ENCODE peak calls at places on chromosomes 11 and 22, in eight cellular contexts. E, I, B, Q, Z, O, N and V are unnamed samples.
A peak's percentile ranks its signal among the peaks of the same experiment; 100 is the strongest.

GRCh38 chr11:19903620-19904069 is 191.0 kb downstream of the NAV2 start:
- DNase-seq in I (peak; percentile 72), B (no peak), E (peak; percentile 24), N (peak; percentile 80), Q (peak; percentile 78), O (peak; percentile 85), Z (peak; percentile 46), V (peak; percentile 83)

GRCh38 chr11:88431675-88432341 is 94.3 kb upstream of the CTSC start:
- DNase-seq in B (no peak), E (no peak), N (no peak), Q (no peak), O (no peak), Z (no peak), I (no peak), V (no peak)

GRCh38 chr22:37806409-37807338 is 1.1 kb upstream of the GCAT start:
- DNase-seq in Q (peak; percentile 56), Z (peak; percentile 35), I (no peak), B (no peak), O (peak; percentile 35), E (no peak), N (no peak), V (no peak)

GRCh38 chr11:71304491-71304890 is 52.1 kb upstream of the SHANK2 start:
- DNase-seq in E (no peak), Q (no peak), B (no peak), I (no peak), O (no peak), N (no peak), Z (no peak), V (no peak)

GRCh38 chr11:60084866-60085265 is 3.6 kb upstream of the MS4A2 start:
- DNase-seq in N (no peak), E (no peak), B (no peak), Z (no peak), I (no peak), Q (no peak), O (no peak), V (no peak)

GRCh38 chr11:82790723-82791487 is 57.2 kb upstream of the FAM181B start:
- DNase-seq in Q (no peak), Z (no peak), E (no peak), O (no peak), I (peak; percentile 4), B (no peak), N (no peak), V (no peak)

GRCh38 chr22:30968015-30968923 is at the start of gene MORC2:
- DNase-seq in N (no peak), Z (no peak), E (no peak), I (peak; percentile 73), B (no peak), Q (no peak), O (peak; percentile 65), V (peak; percentile 77)

GRCh38 chr11:35066783-35067476 is 72.0 kb upstream of the CD44 start:
- DNase-seq in O (no peak), E (no peak), Z (no peak), N (no peak), I (no peak), Q (no peak), B (no peak), V (no peak)

GRCh38 chr11:76391039-76391438 is 9.9 kb downstream of the GVQW3 start:
- DNase-seq in Z (no peak), Q (no peak), N (no peak), O (no peak), I (no peak), B (no peak), E (no peak), V (no peak)

GRCh38 chr11:92709329-92709728 is 260.1 kb upstream of the MTNR1B start:
- DNase-seq in Q (no peak), I (no peak), B (no peak), N (no peak), E (no peak), Z (no peak), O (no peak), V (no peak)

GRCh38 chr11:130476200-130476921 is 27.9 kb downstream of the ADAMTS15 start:
- DNase-seq in Q (no peak), E (no peak), N (no peak), B (no peak), O (no peak), I (peak; percentile 42), Z (no peak), V (no peak)

GRCh38 chr11:122976396-122976733 is 5.3 kb downstream of the BSX start:
- DNase-seq in Q (no peak), N (no peak), E (no peak), O (no peak), Z (no peak), I (no peak), B (no peak), V (no peak)

GRCh38 chr22:38572065-38572464 is 2.1 kb upstream of the DMC1 start:
- DNase-seq in Z (peak; percentile 57), N (no peak), E (peak; percentile 4), O (peak; percentile 35), Q (peak; percentile 64), I (peak; percentile 41), B (no peak), V (no peak)

GRCh38 chr11:69375316-69376154 is 81.6 kb downstream of the MYEOV start:
- DNase-seq in Q (no peak), O (no peak), E (no peak), N (no peak), B (no peak), Z (no peak), I (no peak), V (no peak)

GRCh38 chr11:114086394-114086793 is 26.9 kb downstream of the ZBTB16 start:
- DNase-seq in Q (no peak), B (no peak), N (no peak), I (no peak), E (no peak), Z (no peak), O (no peak), V (no peak)

GRCh38 chr11:119852741-119853140 is 123.7 kb upstream of the NECTIN1 start:
- DNase-seq in I (no peak), E (no peak), Z (no peak), B (no peak), N (no peak), O (no peak), Q (no peak), V (no peak)

GRCh38 chr11:107184936-107185335 is 166.7 kb upstream of the GUCY1A2 start:
- DNase-seq in N (no peak), Z (no peak), E (no peak), Q (no peak), I (no peak), B (no peak), O (no peak), V (no peak)

GRCh38 chr11:11988099-11988651 is 20.3 kb downstream of the DKK3 start:
- DNase-seq in I (no peak), O (no peak), Q (peak; percentile 81), N (no peak), Z (no peak), E (no peak), B (no peak), V (no peak)

GRCh38 chr11:18312663-18313420 is 9.1 kb downstream of the HPS5 start:
- DNase-seq in I (no peak), Q (peak; percentile 70), B (no peak), N (no peak), O (no peak), Z (no peak), E (no peak), V (no peak)

GRCh38 chr11:9132203-9132878 is 40.9 kb upstream of the SCUBE2 start:
- DNase-seq in Q (no peak), O (no peak), Z (no peak), E (no peak), N (no peak), I (no peak), B (no peak), V (no peak)

GRCh38 chr11:86193297-86194095 is 51.1 kb upstream of the EED start:
- DNase-seq in O (peak; percentile 62), E (peak; percentile 35), B (no peak), N (peak; percentile 60), Z (peak; percentile 72), Q (peak; percentile 72), I (peak; percentile 91), V (peak; percentile 46)
- TF ChIP-seq CTCF in O (no peak), E (peak; percentile 74), B (peak; percentile 71), N (peak; percentile 65), Z (peak; percentile 79), Q (peak; percentile 84), I (peak; percentile 87), V (peak; percentile 38)

DNA sequence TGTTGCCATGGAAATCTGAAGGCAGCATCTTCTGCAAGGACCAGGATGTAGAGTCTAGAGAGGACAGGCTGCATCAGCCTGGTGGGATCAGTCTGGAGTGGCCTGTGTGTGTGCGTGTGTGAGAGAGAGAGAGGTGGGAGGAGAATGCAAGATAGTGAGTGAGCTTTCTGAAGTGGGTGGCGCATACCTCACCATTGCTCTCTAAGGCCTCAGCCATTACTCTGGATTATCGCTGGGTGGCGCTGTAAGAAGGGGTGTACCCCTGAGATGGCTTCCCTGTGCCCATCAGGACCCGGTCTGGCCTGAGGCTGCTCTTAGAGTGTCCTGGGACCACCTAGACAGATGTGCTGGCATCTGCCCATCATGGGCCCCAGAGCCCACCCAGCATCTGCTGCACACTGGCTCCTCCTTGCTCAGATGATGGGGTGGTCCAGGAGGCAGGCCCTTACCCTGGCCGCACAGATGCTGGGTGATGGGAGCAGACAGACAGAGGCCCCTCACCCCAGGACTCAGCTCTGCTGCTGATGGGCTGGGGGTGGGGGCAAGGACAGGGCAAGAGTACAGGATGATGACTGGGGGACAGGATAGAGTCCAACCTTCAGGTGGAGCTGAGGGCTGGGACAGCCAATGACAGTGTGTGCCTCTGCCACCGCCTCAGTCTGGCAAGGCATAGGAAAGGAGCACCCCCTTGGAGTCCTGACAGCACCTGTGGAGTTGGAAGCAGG is 25.7 kb upstream of the TUB start:
- DNase-seq in N (peak; percentile 14), O (no peak), B (no peak), Z (no peak), Q (no peak), E (no peak), I (no peak), V (no peak)
- TF ChIP-seq CTCF in N (no peak), O (peak; percentile 27), B (no peak), Z (no peak), Q (no peak), E (no peak), I (no peak), V (peak; percentile 21)

GRCh38 chr22:23837911-23838685 is 708 bp downstream of the DERL3 start:
- DNase-seq in Q (no peak), Z (peak; percentile 89), B (no peak), N (no peak), O (no peak), E (no peak), I (no peak), V (no peak)
- TF ChIP-seq CTCF in Q (no peak), Z (no peak), B (no peak), N (no peak), O (no peak), E (no peak), I (no peak), V (no peak)

GRCh38 chr11:102831128-102831708 is 12.2 kb downstream of the MMP3 start:
- DNase-seq in E (no peak), N (no peak), I (no peak), O (peak; percentile 26), B (no peak), Z (no peak), Q (peak; percentile 60), V (peak; percentile 35)
- TF ChIP-seq CTCF in E (no peak), N (peak; percentile 42), I (peak; percentile 17), O (no peak), B (no peak), Z (no peak), Q (peak; percentile 64), V (no peak)